ENCODE peak calls at places on chromosomes 2 and 18, in six cellular contexts. X is SJSA1; R is fibroblast of lung; Q is hepatocyte; K is CD8-positive, alpha-beta T cell; D is OCI-LY7. U is an unnamed sample. For H3K4me1, the result is how much of the 10 kb centered on the place peaks cover.

GRCh38 chr2:181741756-181742155 is 61.4 kb upstream of the NEUROD1 start:
- DNase-seq in K (no peak), Q (no peak), R (peak), X (no peak), D (no peak), U (no peak)

GRCh38 chr2:58336416-58336815 is 95.3 kb upstream of the FANCL start:
- DNase-seq in X (no peak), K (no peak), D (no peak), R (no peak), Q (no peak), U (no peak)

GRCh38 chr2:62270728-62271127 is 74.8 kb downstream of the B3GNT2 start:
- DNase-seq in X (no peak), D (no peak), R (peak), K (no peak), Q (peak), U (no peak)

GRCh38 chr2:185279999-185280398 is 458.6 kb upstream of the FSIP2 start:
- DNase-seq in Q (no peak), R (peak), K (no peak), X (no peak), D (peak), U (no peak)

GRCh38 chr2:143397886-143398614 is 268.8 kb downstream of the ARHGAP15 start:
- DNase-seq in Q (no peak), D (no peak), X (no peak), R (peak), K (no peak), U (no peak)

GRCh38 chr2:85714841-85715240 is 20.7 kb downstream of the GNLY start:
- DNase-seq in Q (no peak), D (no peak), K (no peak), X (no peak), R (no peak), U (no peak)

GRCh38 chr18:74378179-74378682 is 62.6 kb downstream of the C18orf63 start:
- DNase-seq in R (no peak), D (no peak), K (peak), Q (no peak), X (peak), U (peak)

GRCh38 chr18:51255694-51256093 is 58.2 kb upstream of the MEX3C start:
- DNase-seq in D (no peak), X (no peak), K (no peak), R (no peak), Q (no peak), U (no peak)

GRCh38 chr2:37561615-37562569 is 109.5 kb downstream of the CDC42EP3 start:
- DNase-seq in R (peak), D (peak), X (peak), Q (peak), K (no peak), U (no peak)

GRCh38 chr2:112118148-112118547 is 20.0 kb upstream of the FBLN7 start:
- DNase-seq in R (no peak), Q (no peak), D (no peak), X (no peak), K (no peak), U (no peak)

GRCh38 chr2:230067990-230068657 is 600 bp downstream of the SLC16A14 start:
- DNase-seq in K (peak), X (peak), Q (peak), D (no peak), R (peak), U (peak)

GRCh38 chr2:240289701-240290431 is 145.6 kb upstream of the GPC1 start:
- DNase-seq in D (no peak), X (no peak), R (no peak), K (no peak), Q (no peak), U (no peak)

GRCh38 chr2:58973831-58974281 is 732.7 kb upstream of the FANCL start:
- DNase-seq in K (no peak), R (no peak), Q (peak), X (no peak), D (no peak), U (no peak)

GRCh38 chr2:64361151-64361938 is 92.6 kb upstream of the LGALSL start:
- DNase-seq in X (no peak), R (no peak), Q (no peak), D (no peak), K (no peak), U (no peak)

GRCh38 chr2:195658541-195658890 is 1.5 kb downstream of the SLC39A10 start:
- DNase-seq in Q (peak), K (no peak), D (no peak), X (peak), R (peak), U (peak)

GRCh38 chr18:74116628-74117554 is 30.7 kb downstream of the FBXO15 start:
- DNase-seq in R (peak), Q (peak), D (peak), X (no peak), K (no peak), U (no peak)

GRCh38 chr2:205685314-205686230 is 3.3 kb downstream of the NRP2 start:
- DNase-seq in Q (no peak), R (peak), K (no peak), X (peak), D (no peak), U (no peak)

GRCh38 chr2:81084101-81084500 is 779.5 kb upstream of the LRRTM1 start:
- DNase-seq in K (no peak), X (no peak), D (no peak), Q (no peak), R (no peak), U (no peak)

GRCh38 chr2:44909831-44910230 is 31.7 kb upstream of the SIX3 start:
- DNase-seq in D (no peak), Q (no peak), X (no peak), R (no peak), K (no peak), U (no peak)

GRCh38 chr2:168434164-168434563 is 21.9 kb upstream of the CERS6 start:
- DNase-seq in X (no peak), K (no peak), D (no peak), Q (peak), R (no peak), U (no peak)

GRCh38 chr2:30527411-30527810 is 80.4 kb downstream of the LCLAT1 start:
- DNase-seq in X (no peak), K (no peak), Q (no peak), R (peak), D (no peak), U (no peak)

GRCh38 chr2:150517951-150518680 is 30.6 kb upstream of the RND3 start:
- DNase-seq in X (no peak), R (peak), D (no peak), Q (no peak), K (no peak), U (no peak)

GRCh38 chr2:237407734-237408133 is 6.2 kb downstream of the COL6A3 start:
- DNase-seq in K (no peak), R (no peak), D (no peak), Q (no peak), X (no peak), U (no peak)

GRCh38 chr2:46979611-46980010 is 64.0 kb upstream of the MCFD2 start:
- DNase-seq in R (no peak), D (no peak), X (no peak), K (peak), Q (no peak), U (peak)

GRCh38 chr2:125371867-125372266 is 1284.1 kb upstream of the GYPC start:
- DNase-seq in R (no peak), Q (no peak), X (no peak), D (no peak), K (no peak), U (no peak)

GRCh38 chr2:88188741-88189140 is 18.6 kb downstream of the THNSL2 start:
- DNase-seq in D (no peak), R (peak), X (no peak), Q (no peak), K (no peak), U (no peak)

GRCh38 chr2:113211226-113212105 is 37.7 kb downstream of the PSD4 start:
- DNase-seq in K (no peak), R (peak), X (peak), Q (no peak), D (no peak), U (no peak)

GRCh38 chr2:64354857-64355680 is 98.9 kb upstream of the LGALSL start:
- DNase-seq in R (peak), K (no peak), D (no peak), X (peak), Q (no peak), U (no peak)

GRCh38 chr2:107569496-107569895 is 257.2 kb upstream of the RGPD4 start:
- DNase-seq in X (no peak), Q (no peak), D (no peak), K (no peak), R (no peak), U (no peak)

GRCh38 chr2:153986488-153987229 is 114.9 kb downstream of the GALNT13 start:
- DNase-seq in R (no peak), Q (no peak), X (no peak), K (no peak), D (no peak), U (no peak)

GRCh38 chr2:239674981-239675855 is 274.4 kb upstream of the HDAC4 start:
- DNase-seq in X (peak), Q (no peak), R (no peak), D (no peak), K (no peak), U (no peak)

GRCh38 chr2:218405365-218406208 is 5.9 kb downstream of the CTDSP1 start:
- DNase-seq in D (peak), R (no peak), Q (peak), K (no peak), X (no peak), U (peak)

GRCh38 chr2:10355471-10356458 is 53.1 kb downstream of the HPCAL1 start:
- DNase-seq in K (no peak), X (no peak), Q (no peak), R (no peak), D (no peak), U (no peak)

GRCh38 chr2:10352361-10352760 is 49.7 kb downstream of the HPCAL1 start:
- DNase-seq in R (no peak), X (no peak), D (no peak), Q (no peak), K (no peak), U (no peak)

GRCh38 chr2:10354399-10354798 is 51.7 kb downstream of the HPCAL1 start:
- DNase-seq in K (no peak), R (no peak), X (no peak), Q (no peak), D (no peak), U (no peak)

GRCh38 chr2:10352972-10353371 is 50.3 kb downstream of the HPCAL1 start:
- DNase-seq in Q (no peak), D (no peak), R (no peak), K (no peak), X (no peak), U (no peak)

GRCh38 chr2:10353931-10354330 is 51.2 kb downstream of the HPCAL1 start:
- DNase-seq in R (no peak), D (no peak), X (no peak), K (no peak), Q (no peak), U (no peak)
- H3K4me1 ChIP-seq in R (under half), D (under half), X (under half), K (under half), Q (under half), U (under half)

GRCh38 chr2:5042666-5043440 is 649.3 kb upstream of the SOX11 start:
- DNase-seq in D (no peak), K (no peak), X (no peak), Q (no peak), R (no peak), U (no peak)

GRCh38 chr2:5041501-5041900 is 650.7 kb upstream of the SOX11 start:
- DNase-seq in K (no peak), Q (no peak), R (no peak), D (no peak), X (no peak), U (no peak)
- H3K4me1 ChIP-seq in K (under half), Q (under half), R (under half), D (under half), X (under half), U (under half)

GRCh38 chr2:28528206-28528605 is 32.3 kb downstream of the PLB1 start:
- DNase-seq in R (no peak), D (no peak), X (no peak), K (no peak), Q (no peak), U (no peak)

GRCh38 chr2:28526733-28527132 is 30.9 kb downstream of the PLB1 start:
- DNase-seq in R (no peak), D (no peak), K (no peak), Q (no peak), X (no peak), U (no peak)

GRCh38 chr2:28523873-28524272 is 28.0 kb downstream of the PLB1 start:
- DNase-seq in Q (no peak), R (no peak), D (no peak), K (no peak), X (no peak), U (no peak)

GRCh38 chr2:28525481-28525880 is 29.6 kb downstream of the PLB1 start:
- DNase-seq in D (no peak), X (no peak), R (no peak), Q (no peak), K (no peak), U (no peak)

GRCh38 chr2:28527196-28527595 is 31.3 kb downstream of the PLB1 start:
- DNase-seq in X (no peak), K (no peak), R (no peak), D (no peak), Q (no peak), U (no peak)
- H3K4me1 ChIP-seq in X (under half), K (under half), R (under half), D (under half), Q (under half), U (under half)

GRCh38 chr2:224934542-224935188 is 107.6 kb downstream of the DOCK10 start:
- DNase-seq in K (no peak), R (peak), X (no peak), D (no peak), Q (no peak), U (no peak)
- H3K4me1 ChIP-seq in K (half or more), R (under half), X (under half), D (under half), Q (under half), U (half or more)

DNA sequence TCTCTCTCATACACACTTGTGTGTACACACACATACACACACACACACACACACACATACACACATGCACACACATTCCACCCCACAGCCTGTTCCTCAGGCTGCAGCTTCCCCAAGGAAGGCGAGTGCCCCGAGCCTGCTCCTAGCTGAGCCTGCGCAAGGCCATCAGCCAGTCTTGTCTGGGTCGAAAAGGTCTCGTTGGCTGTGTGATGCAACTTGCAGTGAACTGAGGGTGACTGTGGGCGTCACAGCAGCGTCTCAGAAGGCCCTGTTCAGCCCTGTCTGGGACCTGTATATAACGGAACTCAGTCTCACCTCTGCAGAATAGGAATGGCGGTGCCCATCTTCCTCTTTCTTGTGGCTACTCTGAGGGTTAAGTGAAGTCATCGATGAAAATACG is 163.7 kb downstream of the GLI2 start:
- DNase-seq in X (no peak), D (no peak), Q (no peak), K (no peak), R (no peak), U (no peak)
- H3K4me1 ChIP-seq in X (under half), D (under half), Q (under half), K (under half), R (under half), U (under half)

GRCh38 chr2:72142743-72143440 is 4.8 kb downstream of the CYP26B1 start:
- DNase-seq in K (peak), X (peak), D (no peak), Q (peak), R (peak), U (no peak)

GRCh38 chr2:72141032-72141645 is 6.5 kb downstream of the CYP26B1 start:
- DNase-seq in Q (no peak), X (peak), K (no peak), D (no peak), R (no peak), U (no peak)

GRCh38 chr2:72143441-72144356 is 4.0 kb downstream of the CYP26B1 start:
- DNase-seq in D (no peak), Q (no peak), K (peak), X (peak), R (no peak), U (no peak)

GRCh38 chr2:72140621-72140960 is 7.1 kb downstream of the CYP26B1 start:
- DNase-seq in X (peak), Q (no peak), D (no peak), K (no peak), R (no peak), U (no peak)

DNA sequence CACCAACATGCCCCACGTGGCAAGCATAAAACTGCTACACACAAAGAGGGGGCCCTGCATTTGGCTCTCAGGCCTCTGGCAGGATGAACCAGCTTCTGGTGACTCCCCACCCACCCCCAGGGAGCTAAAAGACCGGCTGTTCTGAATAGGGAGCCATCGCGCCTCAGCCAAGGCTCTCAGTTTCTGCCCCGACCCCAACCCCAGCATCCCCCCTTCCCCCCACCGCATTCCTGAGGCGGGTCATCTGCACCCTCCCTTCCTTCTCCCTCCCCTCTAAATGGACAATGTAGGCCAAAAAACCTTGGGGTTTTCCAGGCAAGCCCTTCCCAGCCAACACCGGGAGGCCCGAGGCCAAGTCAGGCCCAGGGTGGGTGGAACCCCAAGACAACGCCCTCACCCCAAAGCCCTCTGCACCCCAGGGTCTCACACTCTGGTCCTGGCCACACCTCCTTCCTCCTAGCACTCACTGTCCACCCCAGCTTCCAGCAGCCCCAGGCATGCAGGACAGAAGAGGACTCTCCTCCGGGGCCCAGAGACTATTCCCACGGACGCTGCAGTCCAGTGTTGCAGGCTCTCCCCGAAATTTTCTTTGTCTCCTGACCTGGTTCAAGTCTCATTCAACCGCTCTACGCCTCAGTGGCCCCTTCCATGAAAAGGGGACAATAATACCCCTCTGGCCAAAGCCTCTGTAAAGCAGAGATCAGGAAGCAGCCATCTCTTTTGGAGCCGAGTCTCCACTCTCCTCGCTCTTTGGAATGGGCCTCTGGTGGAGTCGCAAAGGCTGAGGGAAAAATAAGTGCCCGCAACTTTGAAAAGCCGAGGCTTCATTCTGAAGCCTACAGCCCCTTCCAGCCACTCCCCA is 5.5 kb downstream of the CYP26B1 start:
- DNase-seq in D (no peak), R (no peak), K (no peak), Q (no peak), X (no peak), U (no peak)
- H3K4me1 ChIP-seq in D (under half), R (under half), K (under half), Q (under half), X (under half), U (under half)

GRCh38 chr2:16628316-16628715 is 37.3 kb downstream of the CYRIA start:
- DNase-seq in K (no peak), X (no peak), R (no peak), D (peak), Q (no peak), U (no peak)
- H3K4me1 ChIP-seq in K (under half), X (under half), R (under half), D (half or more), Q (under half), U (under half)

DNA sequence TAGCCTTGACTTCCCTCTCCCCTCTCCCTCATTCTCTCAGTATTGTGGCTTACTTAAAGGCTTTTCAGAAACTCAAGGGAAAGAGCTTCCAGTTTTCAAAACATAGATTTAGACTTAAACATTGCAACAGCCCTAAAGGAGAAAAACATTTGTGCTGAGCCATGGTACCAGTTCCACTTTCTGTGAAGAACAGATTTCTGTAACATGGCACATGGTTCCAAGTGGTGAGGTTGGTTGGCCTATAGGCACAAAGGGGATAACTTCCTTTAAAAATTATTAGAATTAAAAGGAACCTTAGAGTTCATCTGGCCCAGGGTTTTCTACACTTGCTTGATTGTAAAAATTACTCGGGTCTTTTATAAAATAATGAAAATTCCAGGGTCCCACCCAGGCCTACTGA is 138.6 kb upstream of the CDCA7 start:
- DNase-seq in D (no peak), X (no peak), Q (no peak), R (no peak), K (no peak), U (no peak)
- H3K4me1 ChIP-seq in D (under half), X (under half), Q (under half), R (under half), K (under half), U (under half)

GRCh38 chr2:202653890-202654289 is 19.1 kb downstream of the FAM117B start:
- DNase-seq in R (no peak), K (no peak), X (no peak), Q (no peak), D (no peak), U (no peak)
- H3K4me1 ChIP-seq in R (under half), K (half or more), X (under half), Q (under half), D (under half), U (half or more)